ENCODE peak calls at places on chromosomes 2 and 18, in ten cellular contexts. D is epithelial cell of esophagus, V is HFF-Myc, S is fibroblast of villous mesenchyme, N is fibroblast of mammary gland, R is astrocyte of the spinal cord, U is fibroblast of lung, X is colonic mucosa, G is stomach, C is PC-9. B is an unnamed sample.

GRCh38 chr2:15313657-15314056 is 247.5 kb downstream of the NBAS start:
- DNase-seq in S (peak; percentile 50), G (no peak), N (peak; percentile 64), X (no peak), U (peak; percentile 44), D (peak; percentile 54), C (no peak), R (peak; percentile 77), V (no peak), B (peak; percentile 52)

GRCh38 chr2:234565201-234565600 is 68.3 kb upstream of the ARL4C start:
- DNase-seq in R (no peak), V (no peak), C (no peak), D (no peak), S (no peak), X (no peak), N (no peak), U (no peak), G (no peak), B (peak; percentile 24)

GRCh38 chr18:33854086-33854826 is 276.2 kb downstream of the ASXL3 start:
- DNase-seq in R (no peak), V (no peak), D (no peak), X (no peak), U (no peak), G (no peak), C (no peak), S (no peak), N (no peak), B (no peak)

GRCh38 chr2:237210763-237211162 is 125.1 kb downstream of the COPS8 start:
- DNase-seq in U (no peak), G (peak; percentile 16), X (no peak), D (no peak), V (no peak), R (no peak), S (no peak), N (no peak), C (no peak), B (no peak)

GRCh38 chr18:44117821-44118220 is 562.9 kb upstream of the SETBP1 start:
- DNase-seq in X (no peak), S (no peak), U (no peak), N (no peak), R (no peak), G (no peak), V (no peak), D (peak; percentile 42), C (no peak), B (no peak)

GRCh38 chr18:26429535-26429934 is 118.8 kb downstream of the KCTD1 start:
- DNase-seq in N (peak; percentile 90), S (peak; percentile 82), R (peak; percentile 82), G (no peak), U (peak; percentile 86), V (peak; percentile 65), C (peak; percentile 36), D (peak; percentile 91), X (no peak), B (peak; percentile 73)

GRCh38 chr2:156332452-156333273 is at the start of gene NR4A2:
- DNase-seq in S (peak; percentile 94), C (peak; percentile 81), D (peak; percentile 96), R (peak; percentile 92), V (no peak), G (peak; percentile 96), X (peak; percentile 95), U (peak; percentile 92), N (peak; percentile 90), B (peak; percentile 91)

GRCh38 chr2:18439716-18440115 is 120.7 kb downstream of the RDH14 start:
- DNase-seq in N (peak; percentile 48), V (no peak), X (no peak), S (no peak), G (no peak), R (no peak), C (no peak), U (no peak), D (no peak), B (no peak)

GRCh38 chr18:54181856-54182612 is 42.4 kb downstream of the MBD2 start:
- DNase-seq in V (no peak), U (no peak), R (peak; percentile 26), G (no peak), X (no peak), S (peak; percentile 19), D (peak; percentile 54), N (peak; percentile 23), C (no peak), B (no peak)

GRCh38 chr2:135874966-135875365 is 1.3 kb downstream of the MCM6 start:
- DNase-seq in G (no peak), V (no peak), R (no peak), C (no peak), X (no peak), U (no peak), N (no peak), D (no peak), S (no peak), B (no peak)
- H3K4me3 ChIP-seq in G (peak overlapping the region; percentile 86), V (peak overlapping the region; percentile 82), R (peak overlapping the region; percentile 67), C (peak overlapping the region; percentile 63), X (peak overlapping the region; percentile 96), U (peak overlapping the region; percentile 69), N (peak overlapping the region; percentile 73), D (peak overlapping the region; percentile 65), S (peak overlapping the region; percentile 78), B (peak overlapping the region; percentile 82)

DNA sequence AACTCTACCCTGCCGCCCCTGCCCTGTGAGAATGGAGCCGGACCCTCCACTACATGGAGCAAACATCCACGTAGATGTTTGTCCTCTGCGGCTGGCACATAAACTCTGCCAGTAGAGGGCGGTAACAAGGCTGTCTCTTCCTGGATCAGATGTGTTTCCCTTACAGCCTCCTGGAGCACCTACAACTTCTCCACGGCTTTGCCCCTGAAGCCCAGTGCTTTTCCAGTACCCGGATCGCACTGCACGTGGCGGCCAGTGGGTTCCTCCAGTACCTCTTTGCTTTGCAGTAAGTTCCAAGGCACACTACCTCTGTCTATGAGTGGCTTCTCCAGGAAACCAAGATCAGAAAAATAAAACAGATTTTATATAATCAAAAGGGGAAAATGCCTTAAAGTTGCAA is 651.3 kb downstream of the DCDC2C start:
- DNase-seq in U (no peak), R (no peak), G (no peak), S (no peak), N (no peak), X (no peak), C (peak; percentile 18), V (no peak), D (peak; percentile 9), B (no peak)
- TF ChIP-seq CTCF in U (peak; percentile 26), R (peak; percentile 17), G (no peak), S (no peak), N (no peak), X (no peak), C (peak; percentile 71), V (no peak), D (peak; percentile 41), B (no peak)

DNA sequence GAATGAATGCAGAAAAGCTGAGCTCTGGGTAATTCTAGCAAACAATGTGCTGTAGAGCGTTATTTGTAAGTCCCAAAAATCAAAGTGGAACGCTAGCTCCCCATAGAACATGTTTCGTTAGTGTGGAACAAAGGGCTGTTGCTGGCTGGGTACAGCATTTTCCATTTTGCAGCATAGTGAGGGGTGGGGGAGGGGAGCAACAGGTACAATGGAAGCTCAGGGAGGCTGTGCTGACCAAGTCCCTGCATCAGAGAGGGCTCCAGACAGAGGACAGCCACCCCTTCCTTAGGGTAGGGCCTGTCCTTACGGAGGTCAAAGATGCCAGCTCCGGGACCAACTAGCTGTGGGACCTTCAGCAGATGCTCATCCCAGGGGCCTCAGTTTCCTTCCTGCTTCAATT is 74.2 kb downstream of the BOD1L2 start:
- DNase-seq in V (no peak), C (no peak), U (no peak), X (no peak), N (no peak), S (no peak), D (no peak), R (no peak), G (no peak), B (no peak)
- H3K4me3 ChIP-seq in V (no peak overlapping the region), C (no peak overlapping the region), U (no peak overlapping the region), X (no peak overlapping the region), N (no peak overlapping the region), S (no peak overlapping the region), D (no peak overlapping the region), R (no peak overlapping the region), G (no peak overlapping the region), B (no peak overlapping the region)

DNA sequence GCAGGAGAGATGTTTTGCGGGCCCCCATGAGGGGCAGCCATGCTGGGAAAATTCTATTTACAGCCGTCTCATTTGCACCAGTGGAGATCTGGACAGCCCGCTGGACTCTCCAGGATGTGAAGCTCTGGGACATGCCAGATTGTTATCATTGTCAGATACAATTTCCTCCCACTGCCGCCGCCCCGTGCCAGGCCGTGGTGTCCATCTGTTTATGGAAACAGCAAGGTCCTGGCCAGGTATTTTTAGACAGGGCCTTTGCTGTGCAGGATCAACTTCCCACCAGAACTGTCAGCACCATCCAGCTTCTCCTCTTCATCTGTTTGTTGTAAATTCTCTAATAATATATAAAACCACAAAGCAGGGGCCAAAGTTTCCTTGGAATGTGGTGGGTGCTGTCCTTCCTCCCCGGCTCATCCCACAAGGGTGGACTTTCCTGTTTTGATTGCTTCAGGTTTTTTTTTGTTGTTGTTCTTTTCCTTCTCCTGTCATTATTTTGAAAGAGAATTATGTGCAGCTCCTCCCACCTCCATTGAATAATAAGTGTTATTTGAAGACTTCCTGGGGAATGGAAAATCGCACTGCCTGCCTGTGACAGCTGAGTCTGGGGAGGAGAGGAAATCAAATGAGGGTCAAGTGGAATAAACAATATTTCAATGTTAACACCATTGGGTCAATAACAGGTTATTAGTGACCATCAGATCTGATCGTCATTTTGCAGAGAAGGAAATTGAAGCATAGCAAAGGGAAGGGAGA is 398.1 kb downstream of the TNS1 start:
- DNase-seq in S (no peak), N (no peak), D (no peak), U (no peak), R (no peak), G (no peak), C (peak; percentile 23), X (no peak), V (no peak), B (no peak)
- TF ChIP-seq CTCF in S (no peak), N (no peak), D (no peak), U (no peak), R (no peak), G (no peak), C (no peak), X (no peak), V (no peak), B (no peak)

DNA sequence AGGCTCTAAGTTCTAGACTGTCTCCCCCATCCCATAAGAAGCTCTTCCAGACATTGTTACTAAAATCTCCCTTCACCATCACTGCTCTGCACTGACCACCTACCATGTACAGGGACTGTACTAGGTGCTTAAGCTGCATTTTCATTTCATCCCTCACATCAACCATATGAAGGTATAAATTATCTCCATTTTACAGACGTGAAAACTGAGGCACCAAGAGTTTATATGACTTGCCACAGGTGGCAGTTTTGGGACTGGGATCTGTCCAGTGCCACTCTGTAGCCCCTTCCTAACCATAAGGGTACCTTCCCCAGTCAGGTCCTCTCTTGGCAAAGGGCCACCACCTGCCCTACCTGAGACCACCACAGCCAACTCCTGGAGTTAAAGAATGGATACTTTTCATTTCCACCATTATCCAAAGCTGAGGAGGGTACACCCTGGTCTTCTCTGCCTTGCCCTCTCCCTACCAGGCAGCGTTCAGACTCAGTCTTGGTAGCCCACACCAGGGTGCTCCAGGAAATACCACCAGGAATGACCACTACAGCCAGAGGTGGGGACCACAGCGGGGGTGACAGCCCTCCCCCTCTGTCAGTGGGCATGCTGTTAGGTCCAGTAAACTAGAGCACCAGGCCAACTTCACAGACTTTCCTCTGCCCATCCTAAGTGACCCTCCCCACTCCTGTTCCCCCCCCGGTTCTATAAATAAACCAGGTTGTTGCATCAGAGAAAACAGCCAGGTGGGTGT is 2.8 kb downstream of the RAB11FIP5 start:
- DNase-seq in U (no peak), V (no peak), N (no peak), C (no peak), R (no peak), S (no peak), D (no peak), G (no peak), X (no peak), B (no peak)
- H3K4me3 ChIP-seq in U (no peak overlapping the region), V (no peak overlapping the region), N (no peak overlapping the region), C (peak overlapping the region; percentile 96), R (no peak overlapping the region), S (no peak overlapping the region), D (no peak overlapping the region), G (peak overlapping the region; percentile 82), X (no peak overlapping the region), B (peak overlapping the region; percentile 87)